ENCODE peak calls at places on chromosome 2, in nine cellular contexts. U is NCI-H2081; B is CD4-positive, alpha-beta T cell; V is EL; H is activated CD4-positive, alpha-beta T cell treated with anti-CD3 and anti-CD28 coated beads for 36 hours; D is NB4; L is activated T-helper 1 cell treated with anti-CD3 and anti-CD28 coated beads, Interleukin-12 subunit alpha, Interleukin-12 subunit beta, Interleukin-2, Interleukin-4 antibody, amounts not matched to agents 30 ng/mL and 10 ng/mL and 1 ng/mL, durations not matched to agents 14 hours and 24 hours and 36 hours; W is brain microvascular endothelial cell; Q is T-helper 9 cell. J is an unnamed sample.

GRCh38 chr2:203782262-203782976 is 76.0 kb downstream of the CD28 start:
- DNase-seq in U (peak), B (peak), V (peak), H (peak), D (peak), L (peak), W (peak), Q (peak), J (peak)

GRCh38 chr2:241936457-241937133 is 67.1 kb downstream of the RTP5 start:
- DNase-seq in U (no peak), B (no peak), V (no peak), H (no peak), D (no peak), L (no peak), W (no peak), Q (no peak), J (no peak)

GRCh38 chr2:187453078-187453641 is 5.1 kb upstream of the CALCRL start:
- DNase-seq in U (peak), B (no peak), V (peak), H (no peak), D (peak), L (no peak), W (no peak), Q (no peak), J (no peak)

GRCh38 chr2:121666042-121666441 is 16.8 kb upstream of the CLASP1 start:
- DNase-seq in U (no peak), B (no peak), V (no peak), H (no peak), D (no peak), L (no peak), W (no peak), Q (no peak), J (no peak)

GRCh38 chr2:152354069-152354755 is 19.2 kb downstream of the FMNL2 start:
- DNase-seq in U (no peak), B (no peak), V (no peak), H (no peak), D (no peak), L (no peak), W (peak), Q (no peak), J (no peak)

GRCh38 chr2:76197842-76198448 is 487.2 kb upstream of the GCFC2 start:
- DNase-seq in U (peak), B (no peak), V (peak), H (peak), D (peak), L (no peak), W (peak), Q (no peak), J (peak)

GRCh38 chr2:238326801-238327365 is 6.6 kb downstream of the TRAF3IP1 start:
- DNase-seq in U (no peak), B (no peak), V (no peak), H (no peak), D (no peak), L (no peak), W (no peak), Q (no peak), J (no peak)

GRCh38 chr2:20501974-20502373 is 55.1 kb downstream of the RHOB start:
- DNase-seq in U (no peak), B (no peak), V (peak), H (no peak), D (peak), L (no peak), W (peak), Q (no peak), J (no peak)

GRCh38 chr2:68476454-68476853 is 9.1 kb downstream of the APLF start:
- DNase-seq in U (no peak), B (no peak), V (no peak), H (no peak), D (no peak), L (no peak), W (no peak), Q (no peak), J (no peak)

GRCh38 chr2:233953106-233953801 is 36.1 kb downstream of the TRPM8 start:
- DNase-seq in U (peak), B (no peak), V (no peak), H (no peak), D (no peak), L (no peak), W (no peak), Q (no peak), J (no peak)